ENCODE peak calls at places on chromosomes 3 and 15, in ten cellular contexts. J is Peyer's patch, O is IMR-90, U is tibial nerve, G is ovary, N is right lobe of liver, R is heart left ventricle, P is esophagus squamous epithelium, S is stomach, F is suprapubic skin. W is an unnamed sample.

GRCh38 chr15:40146037-40146436 is 14.8 kb upstream of the BUB1B start:
- DNase-seq in J (no peak), O (peak), U (no peak), G (no peak), N (no peak), R (no peak), P (no peak), S (no peak), F (no peak), W (no peak)

GRCh38 chr3:146834917-146835316 is 229.8 kb upstream of the PLSCR5 start:
- DNase-seq in J (no peak), O (no peak), U (no peak), G (no peak), N (no peak), R (no peak), P (no peak), S (no peak), F (no peak), W (no peak)

GRCh38 chr15:25241241-25241801 is 197.5 kb downstream of the UBE3A start:
- DNase-seq in J (peak), O (no peak), U (peak), G (no peak), N (peak), R (no peak), P (no peak), S (no peak), F (peak), W (no peak)

GRCh38 chr15:35986072-35986666 is 440.2 kb upstream of the DPH6 start:
- DNase-seq in J (no peak), O (peak), U (no peak), G (no peak), N (peak), R (peak), P (no peak), S (no peak), F (no peak), W (no peak)

GRCh38 chr3:101825904-101826445 is 23.3 kb upstream of the NFKBIZ start:
- DNase-seq in J (no peak), O (peak), U (no peak), G (no peak), N (no peak), R (no peak), P (no peak), S (no peak), F (no peak), W (no peak)

GRCh38 chr3:184685646-184686045 is 26.2 kb downstream of the MAGEF1 start:
- DNase-seq in J (no peak), O (no peak), U (no peak), G (peak), N (no peak), R (no peak), P (no peak), S (no peak), F (no peak), W (no peak)

GRCh38 chr3:58203541-58203940 is 7.2 kb downstream of the DNASE1L3 start:
- DNase-seq in J (no peak), O (no peak), U (no peak), G (no peak), N (no peak), R (no peak), P (no peak), S (no peak), F (no peak), W (no peak)

GRCh38 chr15:99423186-99424130 is 142.3 kb upstream of the MEF2A start:
- DNase-seq in J (peak), O (no peak), U (no peak), G (peak), N (peak), R (no peak), P (no peak), S (no peak), F (peak), W (no peak)

GRCh38 chr15:49410660-49411059 is 12.4 kb upstream of the FGF7 start:
- DNase-seq in J (no peak), O (no peak), U (no peak), G (no peak), N (no peak), R (no peak), P (no peak), S (no peak), F (no peak), W (no peak)

GRCh38 chr15:66290007-66290406 is 3.4 kb upstream of the DIS3L start:
- DNase-seq in J (no peak), O (no peak), U (no peak), G (no peak), N (no peak), R (no peak), P (no peak), S (no peak), F (no peak), W (no peak)

GRCh38 chr3:117790256-117790987 is 1080.8 kb downstream of the TUSC7 start:
- DNase-seq in J (no peak), O (peak), U (no peak), G (no peak), N (no peak), R (no peak), P (no peak), S (no peak), F (no peak), W (no peak)

DNA sequence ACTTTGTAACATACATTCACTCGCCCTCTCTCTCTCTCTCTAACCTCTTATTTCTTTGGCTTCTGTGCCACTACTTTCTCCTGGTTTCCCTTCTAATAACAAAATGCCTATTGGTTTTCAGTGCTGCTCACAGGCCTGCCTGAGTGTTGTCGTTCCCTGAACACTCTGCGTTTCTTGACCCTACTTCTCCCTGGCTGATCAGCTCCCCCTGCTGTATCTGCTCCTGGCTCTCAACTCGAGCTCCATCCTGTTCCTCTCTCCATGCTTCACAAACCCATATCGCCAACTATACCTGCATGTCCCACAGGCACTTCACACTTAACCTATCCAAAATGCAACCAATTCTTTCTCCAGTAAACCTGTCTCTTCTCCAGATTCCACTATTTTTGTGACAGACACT is 111.4 kb downstream of the OPA1 start:
- DNase-seq in J (no peak), O (no peak), U (no peak), G (no peak), N (no peak), R (no peak), P (no peak), S (no peak), F (no peak), W (peak)
- TF ChIP-seq CTCF in J (no peak), O (no peak), U (no peak), G (no peak), N (no peak), R (no peak), P (no peak), S (no peak), F (no peak), W (no peak)

GRCh38 chr3:187040637-187041361 is 98.5 kb downstream of the RPL39L start:
- DNase-seq in J (no peak), O (peak), U (no peak), G (no peak), N (no peak), R (no peak), P (no peak), S (no peak), F (no peak), W (no peak)

GRCh38 chr3:187041362-187042061 is 97.8 kb downstream of the RPL39L start:
- DNase-seq in J (no peak), O (peak), U (no peak), G (no peak), N (no peak), R (no peak), P (no peak), S (no peak), F (no peak), W (peak)

GRCh38 chr3:187044206-187044605 is 95.1 kb downstream of the RPL39L start:
- DNase-seq in J (no peak), O (no peak), U (no peak), G (no peak), N (no peak), R (no peak), P (no peak), S (no peak), F (no peak), W (peak)

GRCh38 chr3:187042874-187043458 is 96.3 kb downstream of the RPL39L start:
- DNase-seq in J (no peak), O (no peak), U (no peak), G (no peak), N (no peak), R (no peak), P (no peak), S (no peak), F (no peak), W (no peak)

GRCh38 chr3:187042062-187042745 is 97.1 kb downstream of the RPL39L start:
- DNase-seq in J (no peak), O (no peak), U (no peak), G (no peak), N (no peak), R (no peak), P (no peak), S (no peak), F (no peak), W (peak)
- TF ChIP-seq POLR2A in J (no peak), O (no peak), U (no peak), G (no peak), N (no peak), R (no peak), P (no peak), S (no peak), F (no peak), W (no peak)

GRCh38 chr15:29696950-29697738 is 125.1 kb downstream of the TJP1 start:
- DNase-seq in J (no peak), O (no peak), U (no peak), G (no peak), N (no peak), R (no peak), P (no peak), S (no peak), F (no peak), W (no peak)

GRCh38 chr15:29698030-29698701 is 124.1 kb downstream of the TJP1 start:
- DNase-seq in J (no peak), O (peak), U (no peak), G (no peak), N (no peak), R (no peak), P (no peak), S (no peak), F (no peak), W (no peak)

GRCh38 chr15:29692527-29692926 is 129.7 kb downstream of the TJP1 start:
- DNase-seq in J (no peak), O (no peak), U (no peak), G (no peak), N (no peak), R (no peak), P (no peak), S (no peak), F (no peak), W (no peak)

GRCh38 chr15:29693225-29693624 is 129.0 kb downstream of the TJP1 start:
- DNase-seq in J (no peak), O (no peak), U (no peak), G (no peak), N (no peak), R (no peak), P (no peak), S (no peak), F (no peak), W (no peak)

GRCh38 chr15:29695486-29696167 is 126.6 kb downstream of the TJP1 start:
- DNase-seq in J (no peak), O (no peak), U (no peak), G (no peak), N (no peak), R (no peak), P (no peak), S (no peak), F (no peak), W (peak)
- TF ChIP-seq CTCF in J (no peak), O (no peak), U (no peak), G (no peak), N (no peak), R (no peak), P (no peak), S (no peak), F (no peak), W (peak)

DNA sequence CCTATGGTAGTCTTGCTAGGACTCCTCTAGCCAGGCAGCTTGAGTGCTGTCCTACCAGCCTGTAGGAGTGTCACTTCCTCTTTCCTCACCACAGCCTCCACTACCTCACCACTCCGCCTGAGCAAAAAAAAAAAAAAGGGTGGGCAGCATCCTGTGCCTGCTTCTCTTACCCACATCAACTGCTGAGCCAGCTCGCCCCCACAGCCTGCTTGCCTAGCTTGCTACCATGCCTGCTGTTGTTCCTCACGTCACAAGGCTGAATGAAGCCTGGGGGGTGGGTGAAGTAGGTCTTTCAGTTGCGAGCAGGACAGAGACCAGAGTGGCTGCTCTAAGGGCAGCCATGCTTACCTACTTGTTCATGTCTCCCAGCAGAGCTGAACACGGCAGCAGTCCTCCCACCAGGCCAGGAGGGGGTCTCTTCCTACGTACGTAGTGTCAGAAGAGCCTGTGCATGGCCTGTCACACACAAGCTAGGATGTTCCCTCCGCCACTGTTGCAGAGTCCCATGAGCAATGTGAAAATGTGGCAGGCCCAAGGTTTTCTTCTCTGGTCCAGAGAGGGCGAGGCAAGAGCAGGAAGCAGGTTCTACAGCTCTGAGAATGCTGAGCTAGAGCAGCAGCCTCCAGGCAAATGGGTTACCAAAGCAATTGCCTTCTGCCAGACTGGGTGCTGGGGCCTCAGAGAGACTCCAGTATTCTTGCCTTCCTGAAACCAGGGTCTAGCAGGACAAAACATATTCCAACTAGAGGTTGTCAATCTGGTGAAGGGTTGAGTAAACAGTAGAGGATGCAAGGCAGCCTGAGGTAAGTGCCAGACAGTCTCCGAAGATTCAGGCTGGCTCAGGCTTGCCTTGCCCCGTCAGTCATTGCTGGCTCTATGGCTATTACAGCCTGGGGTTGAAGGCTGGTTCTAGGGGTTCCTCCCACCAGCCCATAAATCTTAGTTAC is 8.0 kb downstream of the PPM1M start:
- DNase-seq in J (no peak), O (no peak), U (no peak), G (no peak), N (no peak), R (no peak), P (peak), S (peak), F (peak), W (peak)
- TF ChIP-seq POLR2A in J (no peak), O (no peak), U (no peak), G (no peak), N (no peak), R (no peak), P (no peak), S (no peak), F (no peak), W (no peak)

GRCh38 chr3:11976976-11977375 is 27.2 kb upstream of the SYN2 start:
- DNase-seq in J (no peak), O (no peak), U (no peak), G (no peak), N (no peak), R (no peak), P (no peak), S (no peak), F (no peak), W (no peak)
- TF ChIP-seq CTCF in J (no peak), O (no peak), U (no peak), G (no peak), N (no peak), R (no peak), P (no peak), S (no peak), F (no peak), W (no peak)

GRCh38 chr3:168096210-168096795 is 579 bp upstream of the GOLIM4 start:
- DNase-seq in J (no peak), O (peak), U (no peak), G (no peak), N (peak), R (peak), P (no peak), S (peak), F (peak), W (peak)
- TF ChIP-seq POLR2A in J (no peak), O (no peak), U (no peak), G (no peak), N (peak), R (no peak), P (no peak), S (no peak), F (no peak), W (peak)

GRCh38 chr3:89699771-89700170 is 592.4 kb downstream of the EPHA3 start:
- DNase-seq in J (no peak), O (no peak), U (no peak), G (no peak), N (no peak), R (no peak), P (no peak), S (no peak), F (no peak), W (peak)
- TF ChIP-seq CTCF in J (no peak), O (no peak), U (no peak), G (no peak), N (no peak), R (no peak), P (no peak), S (no peak), F (no peak), W (no peak)

W was measured in NB4.